ENCODE peak calls at places on chromosomes 13 and 19, in five cellular contexts. One of them, this sample, is unnamed.

GRCh38 chr19:52343548-52343947 is 7.5 kb downstream of the ZNF610 start:
- DNase-seq in HL-60: no peak
- DNase-seq in fibroblast of pulmonary artery: peak
- DNase-seq in progenitor cell of endocrine pancreas: peak
- DNase-seq in stimulated activated CD4-positive, alpha-beta T cell treated with anti-CD3 and anti-CD28 coated beads, Interleukin-2, amount 100 ng/mL, for 48 hours: peak
- DNase-seq in this sample: no peak

GRCh38 chr19:43464089-43464775 is 1.2 kb downstream of the LYPD3 start:
- DNase-seq in HL-60: no peak
- DNase-seq in fibroblast of pulmonary artery: no peak
- DNase-seq in progenitor cell of endocrine pancreas: peak
- DNase-seq in stimulated activated CD4-positive, alpha-beta T cell treated with anti-CD3 and anti-CD28 coated beads, Interleukin-2, amount 100 ng/mL, for 48 hours: peak
- DNase-seq in this sample: no peak

GRCh38 chr19:14555918-14556661 is 15.8 kb downstream of the NDUFB7 start:
- DNase-seq in HL-60: no peak
- DNase-seq in fibroblast of pulmonary artery: no peak
- DNase-seq in progenitor cell of endocrine pancreas: no peak
- DNase-seq in stimulated activated CD4-positive, alpha-beta T cell treated with anti-CD3 and anti-CD28 coated beads, Interleukin-2, amount 100 ng/mL, for 48 hours: no peak
- DNase-seq in this sample: no peak

GRCh38 chr19:31312629-31313244 is 36.5 kb downstream of the TSHZ3 start:
- DNase-seq in HL-60: no peak
- DNase-seq in fibroblast of pulmonary artery: no peak
- DNase-seq in progenitor cell of endocrine pancreas: no peak
- DNase-seq in stimulated activated CD4-positive, alpha-beta T cell treated with anti-CD3 and anti-CD28 coated beads, Interleukin-2, amount 100 ng/mL, for 48 hours: no peak
- DNase-seq in this sample: no peak

GRCh38 chr13:62879071-62879470 is 1463.4 kb upstream of the PCDH20 start:
- DNase-seq in HL-60: no peak
- DNase-seq in fibroblast of pulmonary artery: peak
- DNase-seq in progenitor cell of endocrine pancreas: no peak
- DNase-seq in stimulated activated CD4-positive, alpha-beta T cell treated with anti-CD3 and anti-CD28 coated beads, Interleukin-2, amount 100 ng/mL, for 48 hours: no peak
- DNase-seq in this sample: no peak

GRCh38 chr19:50777830-50778303 is 7.6 kb downstream of the GPR32 start:
- DNase-seq in HL-60: no peak
- DNase-seq in fibroblast of pulmonary artery: peak
- DNase-seq in progenitor cell of endocrine pancreas: no peak
- DNase-seq in stimulated activated CD4-positive, alpha-beta T cell treated with anti-CD3 and anti-CD28 coated beads, Interleukin-2, amount 100 ng/mL, for 48 hours: no peak
- DNase-seq in this sample: no peak

GRCh38 chr19:4369109-4369887 is 25.9 kb downstream of the MPND start:
- DNase-seq in HL-60: peak
- DNase-seq in fibroblast of pulmonary artery: no peak
- DNase-seq in progenitor cell of endocrine pancreas: no peak
- DNase-seq in stimulated activated CD4-positive, alpha-beta T cell treated with anti-CD3 and anti-CD28 coated beads, Interleukin-2, amount 100 ng/mL, for 48 hours: peak
- DNase-seq in this sample: no peak

GRCh38 chr19:22625266-22626035 is 8.7 kb upstream of the ZNF492 start:
- DNase-seq in HL-60: no peak
- DNase-seq in fibroblast of pulmonary artery: no peak
- DNase-seq in progenitor cell of endocrine pancreas: no peak
- DNase-seq in stimulated activated CD4-positive, alpha-beta T cell treated with anti-CD3 and anti-CD28 coated beads, Interleukin-2, amount 100 ng/mL, for 48 hours: no peak
- DNase-seq in this sample: no peak

GRCh38 chr13:40181203-40181845 is 485.1 kb downstream of the FOXO1 start:
- DNase-seq in HL-60: no peak
- DNase-seq in fibroblast of pulmonary artery: peak
- DNase-seq in progenitor cell of endocrine pancreas: no peak
- DNase-seq in stimulated activated CD4-positive, alpha-beta T cell treated with anti-CD3 and anti-CD28 coated beads, Interleukin-2, amount 100 ng/mL, for 48 hours: no peak
- DNase-seq in this sample: peak

GRCh38 chr13:48110930-48111721 is 16.2 kb upstream of the MED4 start:
- DNase-seq in HL-60: no peak
- DNase-seq in fibroblast of pulmonary artery: peak
- DNase-seq in progenitor cell of endocrine pancreas: no peak
- DNase-seq in stimulated activated CD4-positive, alpha-beta T cell treated with anti-CD3 and anti-CD28 coated beads, Interleukin-2, amount 100 ng/mL, for 48 hours: no peak
- DNase-seq in this sample: no peak

GRCh38 chr13:79973533-79973963 is 367.4 kb downstream of the SPRY2 start:
- DNase-seq in HL-60: no peak
- DNase-seq in fibroblast of pulmonary artery: no peak
- DNase-seq in progenitor cell of endocrine pancreas: no peak
- DNase-seq in stimulated activated CD4-positive, alpha-beta T cell treated with anti-CD3 and anti-CD28 coated beads, Interleukin-2, amount 100 ng/mL, for 48 hours: no peak
- DNase-seq in this sample: no peak

GRCh38 chr13:113216165-113217056 is 7.0 kb downstream of the CUL4A start:
- DNase-seq in HL-60: no peak
- DNase-seq in fibroblast of pulmonary artery: peak
- DNase-seq in progenitor cell of endocrine pancreas: no peak
- DNase-seq in stimulated activated CD4-positive, alpha-beta T cell treated with anti-CD3 and anti-CD28 coated beads, Interleukin-2, amount 100 ng/mL, for 48 hours: no peak
- DNase-seq in this sample: no peak

GRCh38 chr19:4583961-4584669 is 24.6 kb upstream of the SEMA6B start:
- DNase-seq in HL-60: no peak
- DNase-seq in fibroblast of pulmonary artery: peak
- DNase-seq in progenitor cell of endocrine pancreas: no peak
- DNase-seq in stimulated activated CD4-positive, alpha-beta T cell treated with anti-CD3 and anti-CD28 coated beads, Interleukin-2, amount 100 ng/mL, for 48 hours: peak
- DNase-seq in this sample: peak

GRCh38 chr19:15378529-15379082 is 981 bp downstream of the AKAP8 start:
- DNase-seq in HL-60: no peak
- DNase-seq in fibroblast of pulmonary artery: peak
- DNase-seq in progenitor cell of endocrine pancreas: no peak
- DNase-seq in stimulated activated CD4-positive, alpha-beta T cell treated with anti-CD3 and anti-CD28 coated beads, Interleukin-2, amount 100 ng/mL, for 48 hours: peak
- DNase-seq in this sample: peak

GRCh38 chr13:98972627-98973026 is 5.2 kb downstream of the DOCK9 start:
- DNase-seq in HL-60: no peak
- DNase-seq in fibroblast of pulmonary artery: peak
- DNase-seq in progenitor cell of endocrine pancreas: no peak
- DNase-seq in stimulated activated CD4-positive, alpha-beta T cell treated with anti-CD3 and anti-CD28 coated beads, Interleukin-2, amount 100 ng/mL, for 48 hours: no peak
- DNase-seq in this sample: no peak

GRCh38 chr13:98462241-98462882 is 114.5 kb downstream of the STK24 start:
- DNase-seq in HL-60: no peak
- DNase-seq in fibroblast of pulmonary artery: no peak
- DNase-seq in progenitor cell of endocrine pancreas: no peak
- DNase-seq in stimulated activated CD4-positive, alpha-beta T cell treated with anti-CD3 and anti-CD28 coated beads, Interleukin-2, amount 100 ng/mL, for 48 hours: no peak
- DNase-seq in this sample: no peak

GRCh38 chr13:37701972-37702371 is 103.4 kb upstream of the POSTN start:
- DNase-seq in HL-60: no peak
- DNase-seq in fibroblast of pulmonary artery: peak
- DNase-seq in progenitor cell of endocrine pancreas: no peak
- DNase-seq in stimulated activated CD4-positive, alpha-beta T cell treated with anti-CD3 and anti-CD28 coated beads, Interleukin-2, amount 100 ng/mL, for 48 hours: no peak
- DNase-seq in this sample: no peak

GRCh38 chr19:33683881-33684549 is 62.3 kb downstream of the CHST8 start:
- DNase-seq in HL-60: no peak
- DNase-seq in fibroblast of pulmonary artery: peak
- DNase-seq in progenitor cell of endocrine pancreas: peak
- DNase-seq in stimulated activated CD4-positive, alpha-beta T cell treated with anti-CD3 and anti-CD28 coated beads, Interleukin-2, amount 100 ng/mL, for 48 hours: no peak
- DNase-seq in this sample: peak

GRCh38 chr19:51729781-51730180 is 6.0 kb upstream of the HAS1 start:
- DNase-seq in HL-60: no peak
- DNase-seq in fibroblast of pulmonary artery: peak
- DNase-seq in progenitor cell of endocrine pancreas: no peak
- DNase-seq in stimulated activated CD4-positive, alpha-beta T cell treated with anti-CD3 and anti-CD28 coated beads, Interleukin-2, amount 100 ng/mL, for 48 hours: no peak
- DNase-seq in this sample: no peak

GRCh38 chr19:35042954-35043604 is 1.6 kb downstream of the HPN start:
- DNase-seq in HL-60: no peak
- DNase-seq in fibroblast of pulmonary artery: no peak
- DNase-seq in progenitor cell of endocrine pancreas: no peak
- DNase-seq in stimulated activated CD4-positive, alpha-beta T cell treated with anti-CD3 and anti-CD28 coated beads, Interleukin-2, amount 100 ng/mL, for 48 hours: no peak
- DNase-seq in this sample: no peak